ENCODE peak calls at places on chromosomes 4 and X, in four cellular contexts. U, G, I and Z are unnamed samples.

GRCh38 chrX:109660756-109661155 is 35.8 kb upstream of the KCNE5 start:
- DNase-seq in G (no peak), U (no peak), I (peak; percentile 5), Z (no peak)

GRCh38 chrX:120301960-120302359 is 9.3 kb downstream of the TMEM255A start:
- DNase-seq in I (no peak), U (no peak), G (no peak), Z (no peak)

GRCh38 chr4:145494666-145495065 is 13.0 kb downstream of the SMAD1 start:
- DNase-seq in U (no peak), G (no peak), I (peak; percentile 83), Z (peak; percentile 74)

GRCh38 chr4:153075256-153075630 is 129.0 kb upstream of the TRIM2 start:
- DNase-seq in U (no peak), G (no peak), I (no peak), Z (no peak)

GRCh38 chr4:37885496-37885895 is 5.4 kb upstream of the TBC1D1 start:
- DNase-seq in I (peak; percentile 66), U (no peak), G (no peak), Z (no peak)

GRCh38 chr4:186943607-186943908 is 219.9 kb upstream of the FAT1 start:
- DNase-seq in G (no peak), I (no peak), U (no peak), Z (no peak)

GRCh38 chrX:10932842-10933440 is 178.2 kb upstream of the HCCS start:
- DNase-seq in I (no peak), U (no peak), G (no peak), Z (peak; percentile 1)

GRCh38 chr4:87492617-87493016 is 36.6 kb downstream of the SPARCL1 start:
- DNase-seq in G (no peak), I (no peak), U (no peak), Z (no peak)

GRCh38 chr4:2825740-2826139 is 17.9 kb upstream of the ADD1 start:
- DNase-seq in G (no peak), U (no peak), I (no peak), Z (no peak)

GRCh38 chr4:38860788-38861424 is 4.3 kb upstream of the TLR6 start:
- DNase-seq in G (peak; percentile 76), I (peak; percentile 80), U (no peak), Z (peak; percentile 60)

GRCh38 chr4:145497199-145498149 is 15.8 kb downstream of the SMAD1 start:
- DNase-seq in G (no peak), U (no peak), I (peak; percentile 82), Z (no peak)